ENCODE peak calls at places on chromosome 20, in eight cellular contexts. One of them, this sample, is unnamed.

GRCh38 chr20:53857723-53858236 is 212.6 kb downstream of the BCAS1 start:
- DNase-seq in PC-3: no peak
- DNase-seq in AG10803: peak
- DNase-seq in SJSA1: no peak
- DNase-seq in retinal pigment epithelial cell: no peak
- DNase-seq in cardiac fibroblast: no peak
- DNase-seq in effector memory CD4-positive, alpha-beta T cell: no peak
- DNase-seq in psoas muscle: no peak
- DNase-seq in this sample: no peak

GRCh38 chr20:11112837-11113236 is 439.0 kb upstream of the JAG1 start:
- DNase-seq in AG10803: no peak
- DNase-seq in effector memory CD4-positive, alpha-beta T cell: no peak
- DNase-seq in psoas muscle: no peak
- DNase-seq in PC-3: peak
- DNase-seq in SJSA1: peak
- DNase-seq in retinal pigment epithelial cell: no peak
- DNase-seq in cardiac fibroblast: peak
- DNase-seq in this sample: no peak

GRCh38 chr20:53922901-53923314 is 147.5 kb downstream of the BCAS1 start:
- DNase-seq in effector memory CD4-positive, alpha-beta T cell: no peak
- DNase-seq in AG10803: peak
- DNase-seq in retinal pigment epithelial cell: no peak
- DNase-seq in SJSA1: no peak
- DNase-seq in PC-3: no peak
- DNase-seq in psoas muscle: no peak
- DNase-seq in cardiac fibroblast: peak
- DNase-seq in this sample: no peak

GRCh38 chr20:38649275-38649891 is 47.8 kb downstream of the ARHGAP40 start:
- DNase-seq in retinal pigment epithelial cell: no peak
- DNase-seq in effector memory CD4-positive, alpha-beta T cell: no peak
- DNase-seq in SJSA1: no peak
- DNase-seq in AG10803: no peak
- DNase-seq in psoas muscle: no peak
- DNase-seq in cardiac fibroblast: peak
- DNase-seq in PC-3: peak
- DNase-seq in this sample: peak

GRCh38 chr20:45266977-45267376 is 12.6 kb upstream of the SLPI start:
- DNase-seq in PC-3: peak
- DNase-seq in retinal pigment epithelial cell: no peak
- DNase-seq in effector memory CD4-positive, alpha-beta T cell: no peak
- DNase-seq in psoas muscle: no peak
- DNase-seq in AG10803: no peak
- DNase-seq in cardiac fibroblast: no peak
- DNase-seq in SJSA1: no peak
- DNase-seq in this sample: no peak

GRCh38 chr20:43721429-43722152 is 5.2 kb downstream of the GTSF1L start:
- DNase-seq in retinal pigment epithelial cell: no peak
- DNase-seq in effector memory CD4-positive, alpha-beta T cell: no peak
- DNase-seq in psoas muscle: no peak
- DNase-seq in cardiac fibroblast: no peak
- DNase-seq in AG10803: no peak
- DNase-seq in PC-3: no peak
- DNase-seq in SJSA1: no peak
- DNase-seq in this sample: no peak

GRCh38 chr20:35490736-35491181 is 35.4 kb downstream of the CEP250 start:
- DNase-seq in psoas muscle: no peak
- DNase-seq in retinal pigment epithelial cell: no peak
- DNase-seq in SJSA1: no peak
- DNase-seq in PC-3: no peak
- DNase-seq in cardiac fibroblast: no peak
- DNase-seq in AG10803: no peak
- DNase-seq in effector memory CD4-positive, alpha-beta T cell: peak
- DNase-seq in this sample: no peak

GRCh38 chr20:59122377-59122932 is 41.2 kb upstream of the ZNF831 start:
- DNase-seq in psoas muscle: no peak
- DNase-seq in cardiac fibroblast: no peak
- DNase-seq in effector memory CD4-positive, alpha-beta T cell: no peak
- DNase-seq in SJSA1: no peak
- DNase-seq in PC-3: no peak
- DNase-seq in AG10803: no peak
- DNase-seq in retinal pigment epithelial cell: no peak
- DNase-seq in this sample: no peak

GRCh38 chr20:31831771-31832306 is 12.7 kb downstream of the MYLK2 start:
- DNase-seq in AG10803: no peak
- DNase-seq in retinal pigment epithelial cell: no peak
- DNase-seq in cardiac fibroblast: no peak
- DNase-seq in PC-3: no peak
- DNase-seq in SJSA1: no peak
- DNase-seq in psoas muscle: peak
- DNase-seq in effector memory CD4-positive, alpha-beta T cell: no peak
- DNase-seq in this sample: no peak
- H3K4me3 ChIP-seq in AG10803: no peak
- H3K4me3 ChIP-seq in retinal pigment epithelial cell: no peak
- H3K4me3 ChIP-seq in cardiac fibroblast: no peak
- H3K4me3 ChIP-seq in PC-3: no peak
- H3K4me3 ChIP-seq in SJSA1: no peak
- H3K4me3 ChIP-seq in psoas muscle: no peak
- H3K4me3 ChIP-seq in effector memory CD4-positive, alpha-beta T cell: no peak
- H3K4me3 ChIP-seq in this sample: no peak

GRCh38 chr20:19523191-19523590 is 234.9 kb upstream of the RIN2 start:
- DNase-seq in SJSA1: no peak
- DNase-seq in PC-3: no peak
- DNase-seq in retinal pigment epithelial cell: no peak
- DNase-seq in cardiac fibroblast: no peak
- DNase-seq in AG10803: no peak
- DNase-seq in effector memory CD4-positive, alpha-beta T cell: no peak
- DNase-seq in psoas muscle: no peak
- DNase-seq in this sample: no peak
- H3K4me3 ChIP-seq in SJSA1: no peak
- H3K4me3 ChIP-seq in PC-3: no peak
- H3K4me3 ChIP-seq in retinal pigment epithelial cell: no peak
- H3K4me3 ChIP-seq in cardiac fibroblast: no peak
- H3K4me3 ChIP-seq in AG10803: no peak
- H3K4me3 ChIP-seq in effector memory CD4-positive, alpha-beta T cell: no peak
- H3K4me3 ChIP-seq in psoas muscle: no peak
- H3K4me3 ChIP-seq in this sample: no peak

DNA sequence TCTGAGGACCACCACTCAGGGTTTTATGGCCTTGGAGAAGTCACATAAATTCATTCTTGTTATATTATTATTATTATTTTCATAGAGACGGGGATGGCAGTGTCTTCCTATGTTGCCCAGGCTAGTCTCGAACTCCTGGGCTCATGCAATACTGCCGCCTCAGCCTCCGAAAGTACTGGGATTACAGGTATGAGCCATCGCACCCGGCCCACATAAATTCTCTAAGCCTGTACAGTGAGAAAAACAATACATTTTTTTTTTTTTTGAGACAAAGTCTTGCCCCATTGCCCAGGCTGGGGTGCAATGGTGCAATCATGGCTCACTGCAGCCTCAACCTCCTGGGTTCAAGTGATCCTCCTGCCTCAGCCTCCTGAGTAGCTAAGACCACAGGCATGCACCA is 753 bp upstream of the FASTKD5 start:
- DNase-seq in AG10803: no peak
- DNase-seq in SJSA1: no peak
- DNase-seq in PC-3: no peak
- DNase-seq in cardiac fibroblast: no peak
- DNase-seq in psoas muscle: no peak
- DNase-seq in retinal pigment epithelial cell: no peak
- DNase-seq in effector memory CD4-positive, alpha-beta T cell: no peak
- DNase-seq in this sample: no peak
- H3K4me3 ChIP-seq in AG10803: no peak
- H3K4me3 ChIP-seq in SJSA1: peak
- H3K4me3 ChIP-seq in PC-3: peak
- H3K4me3 ChIP-seq in cardiac fibroblast: no peak
- H3K4me3 ChIP-seq in psoas muscle: peak
- H3K4me3 ChIP-seq in retinal pigment epithelial cell: no peak
- H3K4me3 ChIP-seq in effector memory CD4-positive, alpha-beta T cell: no peak
- H3K4me3 ChIP-seq in this sample: peak

GRCh38 chr20:1184260-1184637 is 532 bp downstream of the TMEM74B start:
- DNase-seq in cardiac fibroblast: no peak
- DNase-seq in psoas muscle: no peak
- DNase-seq in SJSA1: no peak
- DNase-seq in AG10803: no peak
- DNase-seq in PC-3: no peak
- DNase-seq in effector memory CD4-positive, alpha-beta T cell: no peak
- DNase-seq in retinal pigment epithelial cell: no peak
- DNase-seq in this sample: no peak
- H3K4me3 ChIP-seq in cardiac fibroblast: no peak
- H3K4me3 ChIP-seq in psoas muscle: peak
- H3K4me3 ChIP-seq in SJSA1: no peak
- H3K4me3 ChIP-seq in AG10803: no peak
- H3K4me3 ChIP-seq in PC-3: peak
- H3K4me3 ChIP-seq in effector memory CD4-positive, alpha-beta T cell: no peak
- H3K4me3 ChIP-seq in retinal pigment epithelial cell: no peak
- H3K4me3 ChIP-seq in this sample: no peak

GRCh38 chr20:7031222-7031621 is 263.7 kb downstream of the BMP2 start:
- DNase-seq in SJSA1: no peak
- DNase-seq in psoas muscle: no peak
- DNase-seq in PC-3: peak
- DNase-seq in retinal pigment epithelial cell: no peak
- DNase-seq in AG10803: no peak
- DNase-seq in effector memory CD4-positive, alpha-beta T cell: no peak
- DNase-seq in cardiac fibroblast: peak
- DNase-seq in this sample: peak
- H3K4me3 ChIP-seq in SJSA1: no peak
- H3K4me3 ChIP-seq in psoas muscle: no peak
- H3K4me3 ChIP-seq in PC-3: no peak
- H3K4me3 ChIP-seq in retinal pigment epithelial cell: no peak
- H3K4me3 ChIP-seq in AG10803: no peak
- H3K4me3 ChIP-seq in effector memory CD4-positive, alpha-beta T cell: no peak
- H3K4me3 ChIP-seq in cardiac fibroblast: no peak
- H3K4me3 ChIP-seq in this sample: no peak

DNA sequence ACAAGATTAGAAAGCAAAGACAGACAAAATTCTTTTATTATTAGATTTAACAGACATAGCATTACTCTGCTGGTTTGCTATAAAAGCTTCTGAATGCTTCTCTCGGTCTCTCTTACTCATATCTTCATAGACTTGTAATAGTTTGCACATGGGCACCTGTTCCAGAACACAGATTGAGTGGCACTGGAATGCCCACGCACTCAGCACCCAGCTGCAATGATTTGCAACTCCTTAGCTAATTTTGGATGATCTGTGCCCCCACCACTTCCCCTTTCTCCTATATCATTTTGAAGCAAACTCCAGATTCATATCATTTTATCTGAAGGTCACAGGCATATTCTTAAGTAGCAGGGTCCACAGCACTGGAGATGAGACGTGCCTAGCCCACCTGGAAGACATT is 148.8 kb downstream of the CFAP61 start:
- DNase-seq in PC-3: no peak
- DNase-seq in retinal pigment epithelial cell: no peak
- DNase-seq in cardiac fibroblast: no peak
- DNase-seq in psoas muscle: no peak
- DNase-seq in effector memory CD4-positive, alpha-beta T cell: no peak
- DNase-seq in SJSA1: no peak
- DNase-seq in AG10803: no peak
- DNase-seq in this sample: no peak
- H3K4me3 ChIP-seq in PC-3: no peak
- H3K4me3 ChIP-seq in retinal pigment epithelial cell: no peak
- H3K4me3 ChIP-seq in cardiac fibroblast: no peak
- H3K4me3 ChIP-seq in psoas muscle: no peak
- H3K4me3 ChIP-seq in effector memory CD4-positive, alpha-beta T cell: no peak
- H3K4me3 ChIP-seq in SJSA1: no peak
- H3K4me3 ChIP-seq in AG10803: no peak
- H3K4me3 ChIP-seq in this sample: no peak

GRCh38 chr20:32780278-32780677 is 18.1 kb downstream of the DNMT3B start:
- DNase-seq in psoas muscle: no peak
- DNase-seq in retinal pigment epithelial cell: no peak
- DNase-seq in cardiac fibroblast: no peak
- DNase-seq in AG10803: no peak
- DNase-seq in PC-3: no peak
- DNase-seq in effector memory CD4-positive, alpha-beta T cell: no peak
- DNase-seq in SJSA1: no peak
- DNase-seq in this sample: no peak
- H3K4me3 ChIP-seq in psoas muscle: no peak
- H3K4me3 ChIP-seq in retinal pigment epithelial cell: no peak
- H3K4me3 ChIP-seq in cardiac fibroblast: no peak
- H3K4me3 ChIP-seq in AG10803: no peak
- H3K4me3 ChIP-seq in PC-3: no peak
- H3K4me3 ChIP-seq in effector memory CD4-positive, alpha-beta T cell: no peak
- H3K4me3 ChIP-seq in SJSA1: no peak
- H3K4me3 ChIP-seq in this sample: no peak

GRCh38 chr20:41138527-41139226 is 1.3 kb downstream of the PLCG1 start:
- DNase-seq in retinal pigment epithelial cell: no peak
- DNase-seq in psoas muscle: no peak
- DNase-seq in AG10803: peak
- DNase-seq in cardiac fibroblast: peak
- DNase-seq in PC-3: no peak
- DNase-seq in SJSA1: no peak
- DNase-seq in effector memory CD4-positive, alpha-beta T cell: no peak
- DNase-seq in this sample: peak

GRCh38 chr20:41141153-41141815 is 3.9 kb downstream of the PLCG1 start:
- DNase-seq in PC-3: no peak
- DNase-seq in effector memory CD4-positive, alpha-beta T cell: no peak
- DNase-seq in AG10803: peak
- DNase-seq in cardiac fibroblast: peak
- DNase-seq in SJSA1: no peak
- DNase-seq in retinal pigment epithelial cell: no peak
- DNase-seq in psoas muscle: peak
- DNase-seq in this sample: peak

GRCh38 chr20:41138217-41138526 is 829 bp downstream of the PLCG1 start:
- DNase-seq in retinal pigment epithelial cell: no peak
- DNase-seq in psoas muscle: no peak
- DNase-seq in PC-3: no peak
- DNase-seq in AG10803: peak
- DNase-seq in effector memory CD4-positive, alpha-beta T cell: no peak
- DNase-seq in cardiac fibroblast: peak
- DNase-seq in SJSA1: no peak
- DNase-seq in this sample: no peak

GRCh38 chr20:41140226-41141133 is 3.1 kb downstream of the PLCG1 start:
- DNase-seq in retinal pigment epithelial cell: no peak
- DNase-seq in SJSA1: no peak
- DNase-seq in cardiac fibroblast: no peak
- DNase-seq in AG10803: no peak
- DNase-seq in effector memory CD4-positive, alpha-beta T cell: no peak
- DNase-seq in PC-3: no peak
- DNase-seq in psoas muscle: no peak
- DNase-seq in this sample: no peak

DNA sequence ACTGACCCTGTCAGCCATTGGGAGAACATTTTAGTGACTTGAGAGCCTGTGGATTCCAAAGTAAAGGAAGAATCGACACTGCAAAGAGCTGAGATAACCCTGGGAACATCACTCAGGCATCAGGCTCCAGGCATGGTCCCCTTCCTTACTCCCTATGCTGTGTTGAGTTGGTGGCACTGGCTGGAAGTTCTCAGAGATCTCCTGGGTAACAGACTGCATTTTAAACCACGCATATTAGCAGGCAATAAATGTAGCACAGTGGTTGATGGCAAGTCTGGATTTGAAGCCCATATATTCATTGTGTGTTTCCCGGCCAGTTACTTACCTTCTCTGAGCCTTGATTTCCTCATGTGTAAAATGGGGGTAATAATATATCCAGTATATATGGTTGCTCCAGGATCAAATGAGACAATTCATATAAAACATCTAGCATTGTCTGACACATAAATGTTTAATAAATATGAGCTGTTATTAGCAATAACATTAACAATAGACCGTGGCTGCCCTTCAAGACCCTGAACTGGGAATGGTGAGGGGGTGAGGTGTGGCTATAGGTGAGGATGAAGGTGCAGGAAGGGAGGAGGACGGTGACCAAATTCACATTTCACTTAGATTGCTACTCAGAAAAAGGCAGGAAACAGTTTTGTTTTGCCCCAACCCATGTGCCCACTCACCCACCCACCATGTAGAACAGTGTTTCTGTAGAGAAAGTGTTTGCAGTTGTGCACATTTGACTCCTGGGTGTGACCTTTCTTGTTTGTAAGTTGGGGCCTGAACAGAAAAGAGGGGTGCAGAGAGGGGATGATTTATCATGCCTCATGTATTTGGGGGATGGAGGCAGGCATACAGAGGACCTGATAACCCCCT is 2.1 kb downstream of the PLCG1 start:
- DNase-seq in psoas muscle: no peak
- DNase-seq in SJSA1: no peak
- DNase-seq in effector memory CD4-positive, alpha-beta T cell: no peak
- DNase-seq in retinal pigment epithelial cell: no peak
- DNase-seq in PC-3: no peak
- DNase-seq in AG10803: no peak
- DNase-seq in cardiac fibroblast: no peak
- DNase-seq in this sample: no peak
- H3K4me3 ChIP-seq in psoas muscle: peak
- H3K4me3 ChIP-seq in SJSA1: no peak
- H3K4me3 ChIP-seq in effector memory CD4-positive, alpha-beta T cell: peak
- H3K4me3 ChIP-seq in retinal pigment epithelial cell: peak
- H3K4me3 ChIP-seq in PC-3: peak
- H3K4me3 ChIP-seq in AG10803: peak
- H3K4me3 ChIP-seq in cardiac fibroblast: peak
- H3K4me3 ChIP-seq in this sample: peak